ENCODE peak calls at places on chromosome 18, in nine cellular contexts. U, H, C, A, P, T, Q, I and Y are unnamed samples.

GRCh38 chr18:58253871-58254270 is 209.8 kb downstream of the NEDD4L start:
- DNase-seq in C (no peak), T (no peak), U (no peak), Q (no peak), I (no peak), H (peak), A (no peak), P (no peak), Y (no peak)

GRCh38 chr18:31983020-31983419 is 35.6 kb upstream of the RNF125 start:
- DNase-seq in P (peak), Q (no peak), C (no peak), H (no peak), U (no peak), T (no peak), I (no peak), A (no peak), Y (no peak)

GRCh38 chr18:49250819-49251388 is 209.5 kb downstream of the DYM start:
- DNase-seq in H (peak), P (no peak), Q (no peak), C (peak), I (no peak), U (no peak), A (no peak), T (peak), Y (no peak)

GRCh38 chr18:59029663-59030421 is 109.8 kb upstream of the SEC11C start:
- DNase-seq in T (no peak), I (no peak), P (no peak), H (no peak), C (no peak), Q (no peak), U (no peak), A (no peak), Y (no peak)

GRCh38 chr18:76937597-76937996 is 115.2 kb downstream of the ZNF236 start:
- DNase-seq in P (no peak), H (no peak), I (no peak), A (no peak), T (no peak), Q (no peak), C (no peak), U (no peak), Y (no peak)

GRCh38 chr18:28801876-28802275 is 624.9 kb upstream of the CDH2 start:
- DNase-seq in U (no peak), T (no peak), P (no peak), I (no peak), A (no peak), Q (no peak), H (no peak), C (no peak), Y (no peak)

GRCh38 chr18:12886498-12887126 is 2.6 kb upstream of the PTPN2 start:
- DNase-seq in H (no peak), U (no peak), I (no peak), Q (no peak), C (no peak), T (no peak), A (no peak), P (no peak), Y (no peak)

GRCh38 chr18:24497052-24497754 is 36.8 kb downstream of the HRH4 start:
- DNase-seq in P (no peak), T (peak), I (no peak), U (no peak), H (peak), C (peak), Q (peak), A (no peak), Y (no peak)

GRCh38 chr18:44895176-44895798 is 214.6 kb downstream of the SETBP1 start:
- DNase-seq in A (no peak), I (no peak), Q (peak), P (peak), T (peak), U (no peak), H (peak), C (peak), Y (peak)

GRCh38 chr18:71583291-71583690 is 960.9 kb downstream of the CBLN2 start:
- DNase-seq in U (no peak), P (no peak), I (no peak), C (no peak), H (no peak), Q (no peak), A (no peak), T (peak), Y (no peak)

GRCh38 chr18:34028341-34028740 is 196.4 kb downstream of the NOL4 start:
- DNase-seq in I (no peak), H (no peak), A (no peak), U (no peak), T (peak), C (no peak), P (peak), Q (no peak), Y (peak)

GRCh38 chr18:54585743-54586142 is 5.3 kb upstream of the DYNAP start:
- DNase-seq in P (no peak), Q (no peak), I (no peak), U (no peak), H (no peak), C (no peak), T (no peak), A (no peak), Y (no peak)
- H3K4me3 ChIP-seq in P (no peak), Q (no peak), I (no peak), U (no peak), H (no peak), C (no peak), T (no peak), A (no peak), Y (no peak)

DNA sequence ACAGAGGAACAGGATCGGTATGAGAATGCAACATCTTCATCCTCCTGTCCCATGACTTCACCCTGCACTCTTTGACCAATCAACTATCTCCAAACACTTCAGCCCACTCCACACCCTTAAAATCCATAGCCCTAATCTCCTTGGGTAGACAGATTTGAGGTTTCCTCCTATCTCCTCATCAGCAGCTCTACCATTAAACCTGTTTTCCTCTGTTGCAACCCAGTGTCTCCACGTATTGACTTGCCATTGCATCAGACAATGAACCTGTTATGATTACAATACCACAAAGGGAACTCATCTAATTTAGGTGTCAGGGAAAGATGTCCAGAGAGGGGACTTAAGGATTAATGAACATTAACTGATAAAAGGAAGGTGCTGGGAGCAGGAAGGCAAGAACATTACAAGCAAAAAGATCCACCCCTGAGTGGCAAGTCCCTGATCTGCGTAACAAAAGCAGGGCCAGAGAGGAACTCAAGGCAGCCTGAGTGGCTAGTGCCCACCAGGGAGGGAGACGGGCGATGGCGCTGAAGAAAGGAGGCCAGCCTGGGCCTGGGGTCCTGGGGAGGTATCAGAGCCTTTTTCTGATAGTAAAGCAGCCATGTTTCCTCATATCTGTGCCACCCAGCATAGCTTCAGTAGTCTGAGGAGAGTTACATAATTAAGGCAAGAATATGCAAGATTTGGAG is 44.6 kb downstream of the AKAIN1 start:
- DNase-seq in H (no peak), C (no peak), I (no peak), Q (no peak), T (no peak), A (no peak), U (no peak), P (no peak), Y (no peak)
- TF ChIP-seq CTCF in H (no peak), C (no peak), I (no peak), Q (no peak), T (no peak), A (no peak), U (no peak), P (no peak), Y (no peak)

GRCh38 chr18:6220129-6220528 is 194.6 kb downstream of the L3MBTL4 start:
- DNase-seq in H (no peak), T (no peak), C (no peak), P (no peak), I (no peak), A (no peak), U (no peak), Q (no peak), Y (no peak)
- H3K4me3 ChIP-seq in H (no peak), T (no peak), C (no peak), P (no peak), I (no peak), A (no peak), U (no peak), Q (no peak), Y (no peak)

GRCh38 chr18:35919179-35919578 is 53.3 kb upstream of the RMP24 start:
- DNase-seq in C (no peak), H (no peak), A (no peak), U (no peak), I (no peak), T (no peak), Q (no peak), P (no peak), Y (no peak)
- TF ChIP-seq CTCF in C (no peak), H (no peak), A (no peak), U (no peak), I (no peak), T (no peak), Q (no peak), P (no peak), Y (no peak)

GRCh38 chr18:79393626-79394401 is 1.9 kb upstream of the NFATC1 start:
- DNase-seq in C (peak), I (peak), T (peak), A (no peak), U (no peak), P (peak), Q (no peak), H (peak), Y (no peak)

GRCh38 chr18:79393181-79393598 is 2.5 kb upstream of the NFATC1 start:
- DNase-seq in P (no peak), Q (no peak), I (peak), U (no peak), A (no peak), H (no peak), T (no peak), C (no peak), Y (no peak)

GRCh38 chr18:79395761-79396404 is at the start of gene NFATC1:
- DNase-seq in I (peak), Q (no peak), T (peak), C (peak), H (peak), P (peak), A (no peak), U (no peak), Y (no peak)

GRCh38 chr18:79395308-79395640 is 456 bp upstream of the NFATC1 start:
- DNase-seq in P (no peak), H (no peak), Q (no peak), C (no peak), T (no peak), A (no peak), U (no peak), I (peak), Y (no peak)

DNA sequence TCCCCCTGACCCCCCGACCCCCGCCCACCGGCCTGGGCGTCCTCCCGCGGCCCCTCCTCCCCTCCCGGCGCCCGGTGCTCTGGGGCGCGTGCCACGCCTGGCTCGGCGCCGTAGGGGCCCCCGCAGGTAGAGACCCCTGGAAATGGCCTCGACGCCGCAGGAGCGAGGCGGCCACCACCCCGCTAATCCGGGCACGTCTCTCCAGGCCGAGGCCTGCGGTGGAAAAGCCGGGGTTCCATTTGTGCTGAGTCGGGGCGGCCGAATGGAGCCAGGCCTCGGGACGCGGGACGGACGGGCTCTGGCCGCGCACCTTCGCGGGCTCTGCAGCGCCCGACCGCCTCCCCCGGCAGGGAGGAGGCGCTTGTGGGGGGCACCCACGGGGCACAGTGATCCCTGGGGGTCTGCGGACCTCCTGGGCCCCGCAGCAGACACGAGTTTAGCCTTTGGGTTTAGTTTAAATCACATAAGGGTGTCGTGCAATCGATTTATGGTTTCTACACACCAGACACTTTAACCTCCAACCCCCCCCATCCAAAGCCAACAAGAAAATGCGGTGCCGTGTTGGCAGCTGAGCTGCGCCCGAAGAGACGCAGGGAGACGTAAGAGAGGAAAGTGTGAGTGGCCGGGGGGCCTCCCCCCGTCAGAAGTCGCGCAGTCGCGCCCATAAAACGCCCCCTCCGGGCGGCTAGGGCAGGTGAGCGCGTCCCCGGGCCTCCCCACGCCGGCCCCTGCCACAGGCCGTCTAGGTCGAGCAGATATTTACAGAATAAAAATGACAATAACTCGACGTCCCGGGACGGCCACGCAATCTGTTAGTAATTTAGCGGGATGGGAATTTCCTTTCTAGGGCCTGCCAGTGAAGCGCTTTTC is 1.1 kb upstream of the NFATC1 start:
- DNase-seq in H (peak), Q (no peak), P (no peak), I (peak), U (no peak), A (no peak), C (peak), T (peak), Y (no peak)
- H3K4me3 ChIP-seq in H (peak), Q (peak), P (peak), I (peak), U (no peak), A (peak), C (peak), T (peak), Y (peak)